ENCODE peak calls at places on chromosome 2, in seven cellular contexts. One of them, this sample, is unnamed.

GRCh38 chr2:232982926-232983668 is 30.0 kb downstream of the NGEF start:
- DNase-seq in tibial artery: peak; percentile 51
- DNase-seq in pancreas: no peak
- DNase-seq in mucosa of descending colon: peak; percentile 30
- DNase-seq in heart left ventricle: no peak
- DNase-seq in left lung: no peak
- DNase-seq in OCI-LY7: peak; percentile 33
- DNase-seq in this sample: no peak

GRCh38 chr2:30984141-30984540 is 154.1 kb downstream of the GALNT14 start:
- DNase-seq in tibial artery: no peak
- DNase-seq in pancreas: peak; percentile 21
- DNase-seq in mucosa of descending colon: no peak
- DNase-seq in heart left ventricle: peak; percentile 51
- DNase-seq in left lung: no peak
- DNase-seq in OCI-LY7: no peak
- DNase-seq in this sample: no peak

GRCh38 chr2:5970347-5970746 is 278.2 kb downstream of the SOX11 start:
- DNase-seq in tibial artery: no peak
- DNase-seq in pancreas: no peak
- DNase-seq in mucosa of descending colon: no peak
- DNase-seq in heart left ventricle: no peak
- DNase-seq in left lung: no peak
- DNase-seq in OCI-LY7: no peak
- DNase-seq in this sample: no peak

GRCh38 chr2:187982668-187983067 is 309.0 kb upstream of the GULP1 start:
- DNase-seq in tibial artery: no peak
- DNase-seq in pancreas: peak; percentile 26
- DNase-seq in mucosa of descending colon: no peak
- DNase-seq in heart left ventricle: no peak
- DNase-seq in left lung: no peak
- DNase-seq in OCI-LY7: no peak
- DNase-seq in this sample: no peak

GRCh38 chr2:148282201-148282600 is 261.3 kb downstream of the MBD5 start:
- DNase-seq in tibial artery: no peak
- DNase-seq in pancreas: no peak
- DNase-seq in mucosa of descending colon: no peak
- DNase-seq in heart left ventricle: no peak
- DNase-seq in left lung: no peak
- DNase-seq in OCI-LY7: no peak
- DNase-seq in this sample: no peak

GRCh38 chr2:100780203-100781008 is 39.5 kb upstream of the NPAS2 start:
- DNase-seq in tibial artery: no peak
- DNase-seq in pancreas: peak; percentile 43
- DNase-seq in mucosa of descending colon: no peak
- DNase-seq in heart left ventricle: no peak
- DNase-seq in left lung: no peak
- DNase-seq in OCI-LY7: no peak
- DNase-seq in this sample: no peak

GRCh38 chr2:111662039-111662740 is 221.8 kb downstream of the ANAPC1 start:
- DNase-seq in tibial artery: no peak
- DNase-seq in pancreas: no peak
- DNase-seq in mucosa of descending colon: no peak
- DNase-seq in heart left ventricle: no peak
- DNase-seq in left lung: no peak
- DNase-seq in OCI-LY7: no peak
- DNase-seq in this sample: no peak

GRCh38 chr2:102841107-102841840 is 79.4 kb downstream of the TMEM182 start:
- DNase-seq in tibial artery: no peak
- DNase-seq in pancreas: peak; percentile 53
- DNase-seq in mucosa of descending colon: peak; percentile 27
- DNase-seq in heart left ventricle: peak; percentile 29
- DNase-seq in left lung: peak; percentile 40
- DNase-seq in OCI-LY7: peak; percentile 24
- DNase-seq in this sample: peak; percentile 42

GRCh38 chr2:1517786-1518500 is 104.7 kb downstream of the TPO start:
- DNase-seq in tibial artery: no peak
- DNase-seq in pancreas: no peak
- DNase-seq in mucosa of descending colon: no peak
- DNase-seq in heart left ventricle: no peak
- DNase-seq in left lung: peak; percentile 14
- DNase-seq in OCI-LY7: no peak
- DNase-seq in this sample: no peak

GRCh38 chr2:74373189-74373588 is 6.9 kb downstream of the DCTN1 start:
- DNase-seq in tibial artery: no peak
- DNase-seq in pancreas: no peak
- DNase-seq in mucosa of descending colon: peak; percentile 86
- DNase-seq in heart left ventricle: peak; percentile 68
- DNase-seq in left lung: peak; percentile 71
- DNase-seq in OCI-LY7: no peak
- DNase-seq in this sample: no peak

GRCh38 chr2:64542071-64543005 is 18.2 kb downstream of the AFTPH start:
- DNase-seq in tibial artery: no peak
- DNase-seq in pancreas: no peak
- DNase-seq in mucosa of descending colon: no peak
- DNase-seq in heart left ventricle: no peak
- DNase-seq in left lung: no peak
- DNase-seq in OCI-LY7: no peak
- DNase-seq in this sample: no peak

GRCh38 chr2:218286570-218287459 is 5.5 kb downstream of the TMBIM1 start:
- DNase-seq in tibial artery: peak; percentile 97
- DNase-seq in pancreas: peak; percentile 92
- DNase-seq in mucosa of descending colon: peak; percentile 91
- DNase-seq in heart left ventricle: peak; percentile 94
- DNase-seq in left lung: peak; percentile 93
- DNase-seq in OCI-LY7: peak; percentile 78
- DNase-seq in this sample: peak; percentile 93

GRCh38 chr2:63743170-63743975 is 98.3 kb upstream of the UGP2 start:
- DNase-seq in tibial artery: no peak
- DNase-seq in pancreas: no peak
- DNase-seq in mucosa of descending colon: no peak
- DNase-seq in heart left ventricle: no peak
- DNase-seq in left lung: no peak
- DNase-seq in OCI-LY7: no peak
- DNase-seq in this sample: no peak

GRCh38 chr2:39484206-39484605 is 47.1 kb upstream of the MAP4K3 start:
- DNase-seq in tibial artery: no peak
- DNase-seq in pancreas: no peak
- DNase-seq in mucosa of descending colon: no peak
- DNase-seq in heart left ventricle: no peak
- DNase-seq in left lung: no peak
- DNase-seq in OCI-LY7: no peak
- DNase-seq in this sample: no peak

GRCh38 chr2:115305712-115306111 is 863.3 kb downstream of the DPP10 start:
- DNase-seq in tibial artery: no peak
- DNase-seq in pancreas: no peak
- DNase-seq in mucosa of descending colon: no peak
- DNase-seq in heart left ventricle: no peak
- DNase-seq in left lung: no peak
- DNase-seq in OCI-LY7: no peak
- DNase-seq in this sample: no peak

GRCh38 chr2:158094487-158095092 is 7.1 kb upstream of the UPP2 start:
- DNase-seq in tibial artery: no peak
- DNase-seq in pancreas: no peak
- DNase-seq in mucosa of descending colon: no peak
- DNase-seq in heart left ventricle: no peak
- DNase-seq in left lung: no peak
- DNase-seq in OCI-LY7: no peak
- DNase-seq in this sample: no peak

GRCh38 chr2:200119236-200119635 is 163.9 kb downstream of the MAIP1 start:
- DNase-seq in tibial artery: no peak
- DNase-seq in pancreas: no peak
- DNase-seq in mucosa of descending colon: no peak
- DNase-seq in heart left ventricle: no peak
- DNase-seq in left lung: no peak
- DNase-seq in OCI-LY7: no peak
- DNase-seq in this sample: no peak

GRCh38 chr2:554444-554843 is 122.8 kb downstream of the TMEM18 start:
- DNase-seq in tibial artery: no peak
- DNase-seq in pancreas: no peak
- DNase-seq in mucosa of descending colon: no peak
- DNase-seq in heart left ventricle: no peak
- DNase-seq in left lung: no peak
- DNase-seq in OCI-LY7: no peak
- DNase-seq in this sample: no peak

GRCh38 chr2:241130316-241130715 is 19.0 kb downstream of the PASK start:
- DNase-seq in tibial artery: peak; percentile 40
- DNase-seq in pancreas: no peak
- DNase-seq in mucosa of descending colon: no peak
- DNase-seq in heart left ventricle: no peak
- DNase-seq in left lung: peak; percentile 25
- DNase-seq in OCI-LY7: no peak
- DNase-seq in this sample: no peak

GRCh38 chr2:2158176-2158826 is 172.8 kb downstream of the MYT1L start:
- DNase-seq in tibial artery: no peak
- DNase-seq in pancreas: no peak
- DNase-seq in mucosa of descending colon: no peak
- DNase-seq in heart left ventricle: no peak
- DNase-seq in left lung: no peak
- DNase-seq in OCI-LY7: no peak
- DNase-seq in this sample: no peak

GRCh38 chr2:214651451-214651850 is 158.0 kb downstream of the BARD1 start:
- DNase-seq in tibial artery: no peak
- DNase-seq in pancreas: no peak
- DNase-seq in mucosa of descending colon: no peak
- DNase-seq in heart left ventricle: no peak
- DNase-seq in left lung: no peak
- DNase-seq in OCI-LY7: no peak
- DNase-seq in this sample: no peak

GRCh38 chr2:71843391-71843850 is 304.2 kb downstream of the CYP26B1 start:
- DNase-seq in tibial artery: no peak
- DNase-seq in pancreas: no peak
- DNase-seq in mucosa of descending colon: no peak
- DNase-seq in heart left ventricle: no peak
- DNase-seq in left lung: no peak
- DNase-seq in OCI-LY7: no peak
- DNase-seq in this sample: no peak

GRCh38 chr2:16100006-16100405 is 159.7 kb downstream of the MYCN start:
- DNase-seq in tibial artery: no peak
- DNase-seq in pancreas: no peak
- DNase-seq in mucosa of descending colon: no peak
- DNase-seq in heart left ventricle: no peak
- DNase-seq in left lung: no peak
- DNase-seq in OCI-LY7: no peak
- DNase-seq in this sample: no peak

GRCh38 chr2:11773747-11774536 is 27.5 kb downstream of the LPIN1 start:
- DNase-seq in tibial artery: no peak
- DNase-seq in pancreas: no peak
- DNase-seq in mucosa of descending colon: no peak
- DNase-seq in heart left ventricle: peak; percentile 8
- DNase-seq in left lung: no peak
- DNase-seq in OCI-LY7: no peak
- DNase-seq in this sample: no peak
- TF ChIP-seq CTCF in tibial artery: no peak
- TF ChIP-seq CTCF in pancreas: no peak
- TF ChIP-seq CTCF in mucosa of descending colon: no peak
- TF ChIP-seq CTCF in heart left ventricle: no peak
- TF ChIP-seq CTCF in left lung: no peak
- TF ChIP-seq CTCF in OCI-LY7: no peak
- TF ChIP-seq CTCF in this sample: no peak

DNA sequence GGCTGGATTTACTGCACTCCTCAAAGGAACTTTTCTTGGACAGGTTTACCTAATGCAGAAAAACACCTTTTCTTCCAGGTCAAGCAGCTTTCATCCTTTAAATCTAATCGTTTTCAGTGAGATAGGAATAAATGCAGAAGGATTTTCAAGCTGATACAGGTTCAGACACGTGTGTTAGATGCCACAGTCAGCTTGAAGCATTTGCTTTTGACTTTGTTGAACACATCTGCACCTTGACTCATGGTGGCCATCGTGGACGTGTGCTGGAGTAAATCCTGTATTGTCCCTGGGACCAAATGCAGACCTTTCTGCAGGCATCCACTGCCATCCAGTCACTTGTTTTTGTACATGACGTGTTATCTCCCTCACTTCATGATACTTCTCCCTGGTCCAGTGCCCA is 61.9 kb downstream of the KLHL29 start:
- DNase-seq in tibial artery: no peak
- DNase-seq in pancreas: no peak
- DNase-seq in mucosa of descending colon: no peak
- DNase-seq in heart left ventricle: no peak
- DNase-seq in left lung: no peak
- DNase-seq in OCI-LY7: no peak
- DNase-seq in this sample: no peak
- TF ChIP-seq CTCF in tibial artery: no peak
- TF ChIP-seq CTCF in pancreas: no peak
- TF ChIP-seq CTCF in mucosa of descending colon: no peak
- TF ChIP-seq CTCF in heart left ventricle: no peak
- TF ChIP-seq CTCF in left lung: no peak
- TF ChIP-seq CTCF in OCI-LY7: no peak
- TF ChIP-seq CTCF in this sample: no peak

DNA sequence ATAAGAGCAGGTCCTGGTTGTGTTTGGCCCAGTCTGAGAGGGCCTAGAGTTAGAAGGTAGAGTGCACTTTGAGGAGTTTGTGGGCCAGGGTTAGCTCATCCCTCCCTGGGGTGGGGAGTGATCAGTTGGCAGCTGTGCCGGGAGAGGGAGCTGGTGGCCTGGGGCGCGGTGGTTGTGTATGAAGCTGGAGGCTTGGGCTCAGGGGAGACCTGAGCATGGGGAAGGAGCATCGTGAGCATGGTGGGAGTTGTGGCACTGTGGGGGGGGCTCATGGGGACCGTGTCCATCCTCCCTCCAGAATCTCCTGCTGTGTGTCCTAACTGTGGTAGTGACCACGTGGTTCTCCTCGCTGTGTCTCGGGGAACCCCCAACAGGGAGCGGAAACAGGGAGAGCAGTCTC is 13.6 kb downstream of the STK11IP start:
- DNase-seq in tibial artery: peak; percentile 60
- DNase-seq in pancreas: no peak
- DNase-seq in mucosa of descending colon: no peak
- DNase-seq in heart left ventricle: no peak
- DNase-seq in left lung: no peak
- DNase-seq in OCI-LY7: no peak
- DNase-seq in this sample: no peak
- TF ChIP-seq CTCF in tibial artery: no peak
- TF ChIP-seq CTCF in pancreas: no peak
- TF ChIP-seq CTCF in mucosa of descending colon: no peak
- TF ChIP-seq CTCF in heart left ventricle: no peak
- TF ChIP-seq CTCF in left lung: no peak
- TF ChIP-seq CTCF in OCI-LY7: no peak
- TF ChIP-seq CTCF in this sample: no peak

DNA sequence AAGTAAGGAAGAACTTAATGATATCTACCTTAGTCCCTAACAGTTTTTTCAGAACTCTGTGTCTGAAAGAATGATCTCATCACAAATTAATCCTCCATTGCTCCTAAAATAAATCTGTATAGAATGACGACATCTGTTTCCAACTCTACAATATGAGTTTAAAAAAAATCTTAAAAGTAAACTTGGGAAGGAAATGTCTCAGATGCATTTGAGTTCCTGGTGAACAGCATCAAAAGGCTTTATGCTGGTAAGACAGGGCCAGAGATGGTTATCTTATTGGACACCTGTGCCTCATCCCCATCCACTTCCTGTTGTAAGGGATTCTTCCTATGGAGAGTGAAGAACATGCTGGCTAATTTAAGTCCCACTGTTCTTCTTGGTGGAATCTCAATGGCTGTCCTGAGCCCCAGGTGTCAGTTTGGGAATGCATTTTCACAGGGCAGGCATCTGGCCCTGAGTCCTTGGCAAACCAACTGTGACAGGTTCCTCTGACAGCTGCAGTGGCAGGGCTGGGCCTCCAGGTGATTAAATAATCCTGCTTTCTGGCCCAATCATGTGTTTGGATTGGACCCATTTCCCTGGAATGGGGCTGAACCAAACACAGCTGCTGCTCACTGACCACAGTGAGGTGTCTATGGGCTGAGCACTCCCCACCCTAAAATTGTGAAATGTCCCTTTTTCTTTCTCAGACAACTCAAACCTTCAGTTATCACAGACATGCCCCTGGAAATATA is 12.9 kb upstream of the NCKAP5 start:
- DNase-seq in tibial artery: no peak
- DNase-seq in pancreas: peak; percentile 46
- DNase-seq in mucosa of descending colon: no peak
- DNase-seq in heart left ventricle: no peak
- DNase-seq in left lung: no peak
- DNase-seq in OCI-LY7: no peak
- DNase-seq in this sample: no peak
- TF ChIP-seq CTCF in tibial artery: no peak
- TF ChIP-seq CTCF in pancreas: no peak
- TF ChIP-seq CTCF in mucosa of descending colon: no peak
- TF ChIP-seq CTCF in heart left ventricle: no peak
- TF ChIP-seq CTCF in left lung: no peak
- TF ChIP-seq CTCF in OCI-LY7: no peak
- TF ChIP-seq CTCF in this sample: no peak